ENCODE peak calls at places on chromosomes 7 and 10, in eight cellular contexts. T, Y, A, D, I, J, K and N are unnamed samples.

GRCh38 chr10:91162050-91162494 is 58.4 kb upstream of the PCGF5 start:
- DNase-seq in D (no peak), A (no peak), K (peak), I (no peak), T (no peak), Y (peak), J (no peak), N (peak)

GRCh38 chr7:6385110-6385792 is 62.5 kb downstream of the DAGLB start:
- DNase-seq in J (no peak), T (no peak), Y (no peak), D (peak), I (no peak), K (peak), A (peak), N (peak)

GRCh38 chr10:5291501-5292195 is 73.1 kb upstream of the UCN3 start:
- DNase-seq in I (no peak), A (no peak), J (peak), Y (peak), T (no peak), K (peak), D (peak), N (peak)

GRCh38 chr10:125146791-125147604 is 13.4 kb downstream of the CTBP2 start:
- DNase-seq in K (no peak), T (no peak), Y (no peak), J (no peak), D (no peak), I (no peak), A (no peak), N (peak)

GRCh38 chr10:70715853-70716795 is 43.8 kb downstream of the ADAMTS14 start:
- DNase-seq in K (peak), I (peak), A (no peak), D (no peak), T (no peak), J (no peak), Y (no peak), N (peak)

GRCh38 chr10:103548006-103548405 is 54.5 kb downstream of the NEURL1 start:
- DNase-seq in D (no peak), Y (no peak), A (no peak), K (no peak), I (no peak), T (no peak), J (no peak), N (no peak)

GRCh38 chr10:131579251-131580071 is 267.9 kb upstream of the TCERG1L start:
- DNase-seq in A (no peak), D (no peak), J (no peak), I (no peak), T (no peak), K (no peak), Y (no peak), N (no peak)

GRCh38 chr7:194257-194995 is 2.1 kb downstream of the FAM20C start:
- DNase-seq in J (no peak), Y (no peak), T (no peak), A (peak), D (no peak), I (no peak), K (peak), N (peak)

GRCh38 chr7:155283565-155284194 is 14.0 kb upstream of the INSIG1 start:
- DNase-seq in Y (no peak), I (no peak), A (no peak), D (no peak), K (no peak), J (no peak), T (no peak), N (no peak)

GRCh38 chr10:26486304-26486703 is 48.2 kb downstream of the APBB1IP start:
- DNase-seq in Y (no peak), J (no peak), A (no peak), I (no peak), T (no peak), D (peak), K (peak), N (peak)

GRCh38 chr10:585502-585901 is 104.0 kb downstream of the DIP2C start:
- DNase-seq in T (no peak), D (no peak), K (no peak), I (no peak), Y (no peak), J (no peak), A (no peak), N (no peak)

GRCh38 chr7:98879198-98879988 is 1.1 kb downstream of the TRRAP start:
- DNase-seq in K (no peak), Y (peak), T (peak), I (no peak), J (peak), D (no peak), A (peak), N (no peak)

GRCh38 chr7:81327468-81327867 is 408.6 kb upstream of the SEMA3C start:
- DNase-seq in I (no peak), K (peak), T (no peak), D (no peak), Y (no peak), A (no peak), J (no peak), N (no peak)

GRCh38 chr10:99007457-99007856 is 228.2 kb downstream of the HPSE2 start:
- DNase-seq in I (no peak), D (no peak), K (no peak), J (no peak), T (no peak), Y (no peak), A (no peak), N (no peak)